ENCODE peak calls at places on chromosomes 5 and 9, in ten cellular contexts. U, J, G, E, L, H, P, S, M and N are unnamed samples.
A peak's percentile ranks its signal among the peaks of the same experiment; 100 is the strongest.

GRCh38 chr5:116650544-116650943 is 75.9 kb upstream of the SEMA6A start:
- DNase-seq in U (no peak), J (no peak), G (no peak), E (no peak), L (no peak), H (no peak), P (no peak), S (no peak), M (no peak), N (no peak)

GRCh38 chr9:123883634-123884033 is 46.3 kb downstream of the DENND1A start:
- DNase-seq in U (peak; percentile 30), J (no peak), G (no peak), E (no peak), L (peak; percentile 21), H (no peak), P (peak; percentile 18), S (no peak), M (no peak), N (no peak)

GRCh38 chr9:89436963-89437625 is 60.8 kb downstream of the SEMA4D start:
- DNase-seq in U (no peak), J (no peak), G (peak; percentile 57), E (no peak), L (no peak), H (no peak), P (no peak), S (no peak), M (no peak), N (no peak)

GRCh38 chr5:180808461-180809000 is 5.9 kb upstream of the MGAT1 start:
- DNase-seq in U (no peak), J (no peak), G (no peak), E (no peak), L (no peak), H (no peak), P (no peak), S (no peak), M (no peak), N (no peak)

GRCh38 chr5:109291090-109291489 is 118.7 kb downstream of the PJA2 start:
- DNase-seq in U (no peak), J (no peak), G (no peak), E (no peak), L (no peak), H (no peak), P (no peak), S (no peak), M (no peak), N (no peak)

GRCh38 chr9:72703574-72703973 is 182.2 kb downstream of the TMC1 start:
- DNase-seq in U (peak; percentile 27), J (no peak), G (no peak), E (no peak), L (peak; percentile 40), H (no peak), P (peak; percentile 45), S (no peak), M (no peak), N (no peak)

GRCh38 chr9:90287567-90288274 is 354.9 kb downstream of the DIRAS2 start:
- DNase-seq in U (peak; percentile 17), J (no peak), G (no peak), E (no peak), L (no peak), H (no peak), P (no peak), S (no peak), M (no peak), N (no peak)

GRCh38 chr9:121350993-121351561 is 19.0 kb downstream of the STOM start:
- DNase-seq in U (peak; percentile 80), J (no peak), G (no peak), E (peak; percentile 79), L (peak; percentile 75), H (no peak), P (peak; percentile 95), S (peak; percentile 91), M (peak; percentile 56), N (peak; percentile 76)

GRCh38 chr9:136029556-136029955 is 65.5 kb downstream of the NACC2 start:
- DNase-seq in U (no peak), J (no peak), G (no peak), E (no peak), L (no peak), H (no peak), P (no peak), S (no peak), M (no peak), N (no peak)

GRCh38 chr5:173707392-173707791 is 90.9 kb upstream of the BOD1 start:
- DNase-seq in U (no peak), J (no peak), G (no peak), E (peak; percentile 59), L (peak; percentile 92), H (no peak), P (peak; percentile 91), S (peak; percentile 17), M (peak; percentile 31), N (no peak)

GRCh38 chr5:129460121-129460950 is at the start of gene ADAMTS19:
- DNase-seq in U (peak; percentile 39), J (no peak), G (no peak), E (peak; percentile 31), L (peak; percentile 69), H (no peak), P (no peak), S (peak; percentile 5), M (peak; percentile 10), N (no peak)

GRCh38 chr9:33782395-33783152 is 12.8 kb upstream of the PRSS3 start:
- DNase-seq in U (peak; percentile 51), J (no peak), G (no peak), E (no peak), L (peak; percentile 43), H (no peak), P (peak; percentile 76), S (peak; percentile 77), M (no peak), N (no peak)

GRCh38 chr9:75053869-75054268 is 25.8 kb upstream of the CARNMT1 start:
- DNase-seq in U (no peak), J (no peak), G (no peak), E (no peak), L (no peak), H (no peak), P (no peak), S (no peak), M (no peak), N (no peak)

GRCh38 chr5:171158581-171158980 is 150.5 kb upstream of the TLX3 start:
- DNase-seq in U (no peak), J (no peak), G (no peak), E (no peak), L (no peak), H (no peak), P (no peak), S (no peak), M (no peak), N (no peak)

GRCh38 chr5:75434107-75434506 is 77.3 kb downstream of the CERT1 start:
- DNase-seq in U (no peak), J (no peak), G (no peak), E (no peak), L (no peak), H (no peak), P (peak; percentile 30), S (no peak), M (peak; percentile 23), N (no peak)

GRCh38 chr5:45037927-45038326 is 229.2 kb downstream of the MRPS30 start:
- DNase-seq in U (no peak), J (no peak), G (no peak), E (no peak), L (no peak), H (no peak), P (no peak), S (no peak), M (no peak), N (no peak)

GRCh38 chr5:34674226-34674625 is 18.1 kb downstream of the RAI14 start:
- DNase-seq in U (peak; percentile 58), J (no peak), G (no peak), E (no peak), L (peak; percentile 61), H (no peak), P (peak; percentile 96), S (peak; percentile 82), M (peak; percentile 98), N (no peak)

GRCh38 chr9:127489471-127490115 is 38.3 kb downstream of the LRSAM1 start:
- DNase-seq in U (no peak), J (no peak), G (no peak), E (no peak), L (no peak), H (no peak), P (no peak), S (no peak), M (no peak), N (no peak)

GRCh38 chr5:132557425-132557805 is 638 bp downstream of the RAD50 start:
- DNase-seq in U (peak; percentile 6), J (peak; percentile 6), G (no peak), E (peak; percentile 32), L (peak; percentile 40), H (peak; percentile 11), P (peak; percentile 48), S (peak; percentile 52), M (peak; percentile 10), N (no peak)

GRCh38 chr9:122392714-122393113 is 21.9 kb downstream of the PTGS1 start:
- DNase-seq in U (no peak), J (no peak), G (no peak), E (no peak), L (no peak), H (no peak), P (peak; percentile 58), S (no peak), M (no peak), N (no peak)